ENCODE peak calls at places on chromosomes 3 and 15, in seven cellular contexts. One of them, this sample, is unnamed.

GRCh38 chr15:57914350-57915055 is 151.0 kb downstream of the ALDH1A2 start:
- DNase-seq in OCI-LY7: no peak
- DNase-seq in hepatocyte: peak; percentile 16
- DNase-seq in SK-N-SH: no peak
- DNase-seq in mammary epithelial cell: no peak
- DNase-seq in GM23248: no peak
- DNase-seq in GM12878: no peak
- DNase-seq in this sample: no peak

GRCh38 chr3:79843180-79843579 is 75.4 kb upstream of the ROBO1 start:
- DNase-seq in hepatocyte: no peak
- DNase-seq in GM23248: no peak
- DNase-seq in OCI-LY7: no peak
- DNase-seq in mammary epithelial cell: no peak
- DNase-seq in GM12878: no peak
- DNase-seq in SK-N-SH: no peak
- DNase-seq in this sample: no peak

GRCh38 chr15:94671845-94672524 is 440.6 kb downstream of the MCTP2 start:
- DNase-seq in GM23248: peak; percentile 2
- DNase-seq in SK-N-SH: no peak
- DNase-seq in hepatocyte: peak; percentile 70
- DNase-seq in OCI-LY7: no peak
- DNase-seq in mammary epithelial cell: no peak
- DNase-seq in GM12878: no peak
- DNase-seq in this sample: peak; percentile 83

GRCh38 chr3:196332168-196332567 is 6.0 kb downstream of the TM4SF19 start:
- DNase-seq in mammary epithelial cell: no peak
- DNase-seq in SK-N-SH: no peak
- DNase-seq in GM23248: no peak
- DNase-seq in hepatocyte: no peak
- DNase-seq in GM12878: no peak
- DNase-seq in OCI-LY7: no peak
- DNase-seq in this sample: no peak

GRCh38 chr3:111616417-111617105 is 21.4 kb upstream of the ZBED2 start:
- DNase-seq in GM12878: no peak
- DNase-seq in hepatocyte: peak; percentile 9
- DNase-seq in GM23248: peak; percentile 52
- DNase-seq in OCI-LY7: peak; percentile 2
- DNase-seq in mammary epithelial cell: peak; percentile 65
- DNase-seq in SK-N-SH: no peak
- DNase-seq in this sample: no peak

GRCh38 chr3:99509224-99509623 is 129.2 kb upstream of the COL8A1 start:
- DNase-seq in hepatocyte: no peak
- DNase-seq in mammary epithelial cell: no peak
- DNase-seq in GM23248: peak; percentile 56
- DNase-seq in SK-N-SH: no peak
- DNase-seq in OCI-LY7: no peak
- DNase-seq in GM12878: no peak
- DNase-seq in this sample: peak; percentile 99

GRCh38 chr15:69304176-69304533 is 5.4 kb downstream of the PAQR5 start:
- DNase-seq in GM12878: no peak
- DNase-seq in hepatocyte: peak; percentile 67
- DNase-seq in mammary epithelial cell: peak; percentile 81
- DNase-seq in GM23248: peak; percentile 96
- DNase-seq in OCI-LY7: no peak
- DNase-seq in SK-N-SH: no peak
- DNase-seq in this sample: peak; percentile 88

GRCh38 chr3:128348805-128349531 is 117.7 kb downstream of the DNAJB8 start:
- DNase-seq in GM23248: peak; percentile 19
- DNase-seq in SK-N-SH: peak; percentile 78
- DNase-seq in OCI-LY7: peak; percentile 54
- DNase-seq in mammary epithelial cell: no peak
- DNase-seq in hepatocyte: no peak
- DNase-seq in GM12878: no peak
- DNase-seq in this sample: no peak

GRCh38 chr3:118530350-118530922 is 504.2 kb downstream of the IGSF11 start:
- DNase-seq in mammary epithelial cell: no peak
- DNase-seq in GM23248: no peak
- DNase-seq in SK-N-SH: no peak
- DNase-seq in OCI-LY7: no peak
- DNase-seq in GM12878: no peak
- DNase-seq in hepatocyte: no peak
- DNase-seq in this sample: no peak

GRCh38 chr3:161852744-161853143 is 356.1 kb downstream of the OTOL1 start:
- DNase-seq in GM23248: no peak
- DNase-seq in GM12878: no peak
- DNase-seq in OCI-LY7: no peak
- DNase-seq in SK-N-SH: no peak
- DNase-seq in hepatocyte: peak; percentile 7
- DNase-seq in mammary epithelial cell: no peak
- DNase-seq in this sample: no peak

GRCh38 chr3:76107935-76108570 is 322.7 kb upstream of the ZNF717 start:
- DNase-seq in GM12878: no peak
- DNase-seq in OCI-LY7: peak; percentile 14
- DNase-seq in mammary epithelial cell: peak; percentile 27
- DNase-seq in GM23248: peak; percentile 71
- DNase-seq in hepatocyte: peak; percentile 42
- DNase-seq in SK-N-SH: peak; percentile 48
- DNase-seq in this sample: peak; percentile 78

GRCh38 chr15:74763416-74763815 is 14.8 kb downstream of the CYP1A2 start:
- DNase-seq in mammary epithelial cell: peak; percentile 35
- DNase-seq in GM23248: no peak
- DNase-seq in hepatocyte: peak; percentile 29
- DNase-seq in SK-N-SH: no peak
- DNase-seq in GM12878: no peak
- DNase-seq in OCI-LY7: no peak
- DNase-seq in this sample: no peak

GRCh38 chr3:97359958-97360357 is 404.6 kb upstream of the ARL6 start:
- DNase-seq in OCI-LY7: no peak
- DNase-seq in GM12878: no peak
- DNase-seq in hepatocyte: no peak
- DNase-seq in mammary epithelial cell: no peak
- DNase-seq in SK-N-SH: no peak
- DNase-seq in GM23248: no peak
- DNase-seq in this sample: no peak

GRCh38 chr3:23685484-23686258 is 120.1 kb upstream of the UBE2E1 start:
- DNase-seq in hepatocyte: peak; percentile 83
- DNase-seq in GM12878: no peak
- DNase-seq in mammary epithelial cell: peak; percentile 100
- DNase-seq in OCI-LY7: no peak
- DNase-seq in GM23248: peak; percentile 98
- DNase-seq in SK-N-SH: peak; percentile 65
- DNase-seq in this sample: peak; percentile 98

GRCh38 chr15:81024891-81025290 is 24.2 kb downstream of the TLNRD1 start:
- DNase-seq in GM12878: no peak
- DNase-seq in SK-N-SH: no peak
- DNase-seq in hepatocyte: no peak
- DNase-seq in OCI-LY7: no peak
- DNase-seq in mammary epithelial cell: no peak
- DNase-seq in GM23248: no peak
- DNase-seq in this sample: no peak
- H2AFZ ChIP-seq in GM12878: no peak overlapping the region
- H2AFZ ChIP-seq in SK-N-SH: no peak overlapping the region
- H2AFZ ChIP-seq in hepatocyte: peak overlapping the region; percentile 26
- H2AFZ ChIP-seq in OCI-LY7: no peak overlapping the region
- H2AFZ ChIP-seq in mammary epithelial cell: no peak overlapping the region
- H2AFZ ChIP-seq in GM23248: no peak overlapping the region
- H2AFZ ChIP-seq in this sample: no peak overlapping the region

GRCh38 chr3:136279092-136279491 is 29.0 kb downstream of the PCCB start:
- DNase-seq in mammary epithelial cell: no peak
- DNase-seq in hepatocyte: no peak
- DNase-seq in OCI-LY7: no peak
- DNase-seq in GM12878: no peak
- DNase-seq in SK-N-SH: no peak
- DNase-seq in GM23248: no peak
- DNase-seq in this sample: no peak

GRCh38 chr3:136277634-136278033 is 27.5 kb downstream of the PCCB start:
- DNase-seq in mammary epithelial cell: peak; percentile 30
- DNase-seq in GM23248: no peak
- DNase-seq in SK-N-SH: no peak
- DNase-seq in hepatocyte: no peak
- DNase-seq in GM12878: no peak
- DNase-seq in OCI-LY7: no peak
- DNase-seq in this sample: no peak

GRCh38 chr3:136277115-136277514 is 27.0 kb downstream of the PCCB start:
- DNase-seq in SK-N-SH: no peak
- DNase-seq in GM23248: no peak
- DNase-seq in mammary epithelial cell: no peak
- DNase-seq in OCI-LY7: no peak
- DNase-seq in hepatocyte: no peak
- DNase-seq in GM12878: no peak
- DNase-seq in this sample: no peak

GRCh38 chr3:136280961-136281360 is 30.8 kb downstream of the PCCB start:
- DNase-seq in SK-N-SH: no peak
- DNase-seq in GM12878: no peak
- DNase-seq in GM23248: no peak
- DNase-seq in OCI-LY7: no peak
- DNase-seq in mammary epithelial cell: no peak
- DNase-seq in hepatocyte: no peak
- DNase-seq in this sample: no peak

DNA sequence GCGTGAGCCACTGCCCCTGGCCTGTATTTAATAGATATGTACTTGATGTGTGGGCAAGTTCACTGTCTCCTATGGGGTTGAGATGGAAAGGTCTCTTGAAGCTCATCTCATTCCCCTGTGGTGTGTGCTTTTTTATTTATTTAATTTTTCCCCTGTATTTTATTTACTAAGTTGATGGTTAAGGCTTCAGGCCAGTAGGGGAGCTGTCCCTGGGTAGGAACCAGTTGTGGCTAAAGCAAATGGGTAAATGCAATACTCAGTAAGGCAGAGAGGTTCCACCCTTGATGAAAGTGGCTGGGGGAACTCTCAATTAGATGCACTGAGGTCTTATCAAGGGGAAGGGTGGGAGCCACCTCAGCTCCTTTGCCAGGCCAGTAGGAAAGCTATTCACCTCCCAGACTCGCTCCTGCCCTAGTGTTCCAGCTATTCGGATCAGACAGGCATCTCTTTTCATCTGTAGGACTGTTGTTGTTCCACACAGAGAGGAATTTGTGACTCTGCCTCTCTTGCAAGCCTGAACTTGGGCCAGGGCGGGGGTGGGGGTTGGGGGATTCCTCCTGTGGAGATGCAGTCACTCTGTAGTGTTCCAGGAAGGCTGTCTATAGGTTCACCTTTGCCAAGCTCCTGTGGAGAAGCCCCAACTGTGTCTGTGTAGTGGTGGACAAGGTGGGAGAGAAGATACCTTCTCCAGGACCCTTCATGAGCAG is 26.1 kb downstream of the PCCB start:
- DNase-seq in hepatocyte: no peak
- DNase-seq in GM23248: no peak
- DNase-seq in OCI-LY7: no peak
- DNase-seq in GM12878: no peak
- DNase-seq in mammary epithelial cell: peak; percentile 76
- DNase-seq in SK-N-SH: no peak
- DNase-seq in this sample: peak; percentile 18
- H3K9me3 ChIP-seq in hepatocyte: peaks cover 7% of the 10 kb centered on the region
- H3K9me3 ChIP-seq in GM23248: peaks cover 4% of the 10 kb centered on the region
- H3K9me3 ChIP-seq in OCI-LY7: peaks cover 21% of the 10 kb centered on the region
- H3K9me3 ChIP-seq in GM12878: no peaks in the 10 kb centered on the region
- H3K9me3 ChIP-seq in mammary epithelial cell: peaks cover 3% of the 10 kb centered on the region
- H3K9me3 ChIP-seq in SK-N-SH: peaks cover 19% of the 10 kb centered on the region
- H3K9me3 ChIP-seq in this sample: no peaks in the 10 kb centered on the region

DNA sequence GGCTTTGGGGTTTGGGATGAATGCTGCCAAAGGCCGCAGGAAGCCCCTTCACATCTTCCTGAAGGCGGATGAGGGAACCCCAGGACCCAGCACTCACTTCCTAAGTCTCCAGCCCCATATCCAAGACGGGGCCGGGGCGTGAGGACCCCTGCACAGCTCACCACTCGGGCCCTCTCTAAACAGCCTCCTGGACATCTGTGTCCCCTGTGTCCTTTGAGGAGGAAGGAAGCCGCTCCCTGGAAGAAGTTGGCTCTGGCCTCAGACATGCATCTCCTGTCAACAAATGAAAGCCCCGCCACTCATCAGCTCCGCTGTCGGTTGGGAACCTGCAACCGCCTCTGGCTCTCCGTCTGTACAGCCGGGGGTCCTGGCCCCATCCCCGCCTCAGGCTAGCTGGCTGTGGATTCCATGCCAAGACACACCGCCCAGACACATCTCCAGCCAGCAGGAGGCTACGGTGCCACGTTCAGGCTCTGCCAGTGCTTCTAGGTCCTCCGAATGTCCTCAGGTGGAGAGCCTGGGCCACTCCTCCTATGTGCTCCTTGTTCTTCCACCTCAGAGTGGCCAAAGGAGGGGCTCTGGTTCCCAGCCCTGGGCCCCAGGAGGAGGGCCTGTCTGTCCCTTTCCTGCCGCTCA is 140.0 kb upstream of the MEF2A start:
- DNase-seq in mammary epithelial cell: peak; percentile 24
- DNase-seq in hepatocyte: no peak
- DNase-seq in SK-N-SH: no peak
- DNase-seq in OCI-LY7: no peak
- DNase-seq in GM23248: no peak
- DNase-seq in GM12878: no peak
- DNase-seq in this sample: no peak
- H2AFZ ChIP-seq in mammary epithelial cell: peak overlapping the region; percentile 86
- H2AFZ ChIP-seq in hepatocyte: no peak overlapping the region
- H2AFZ ChIP-seq in SK-N-SH: peak overlapping the region; percentile 79
- H2AFZ ChIP-seq in OCI-LY7: no peak overlapping the region
- H2AFZ ChIP-seq in GM23248: peak overlapping the region; percentile 78
- H2AFZ ChIP-seq in GM12878: peak overlapping the region; percentile 54
- H2AFZ ChIP-seq in this sample: no peak overlapping the region

DNA sequence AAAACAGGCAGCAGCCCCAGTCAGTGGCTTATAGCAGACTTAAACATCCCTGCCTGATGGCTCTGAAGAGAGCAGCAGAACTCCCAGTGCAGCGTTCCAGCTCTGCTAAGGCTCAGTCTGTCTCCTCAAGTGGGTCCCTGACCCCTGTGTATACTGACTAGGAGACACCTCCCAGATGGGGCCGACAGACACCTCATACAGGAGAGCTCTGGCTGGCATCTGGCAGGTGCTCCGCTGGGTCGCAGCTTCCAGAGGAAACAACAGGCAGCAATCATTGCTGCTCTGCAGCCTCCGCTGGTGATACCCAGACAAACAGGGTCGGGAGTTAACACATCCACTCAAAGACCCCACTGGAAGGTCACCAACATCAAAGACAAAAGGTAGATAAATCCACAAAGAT is 93.5 kb downstream of the RFX7 start:
- DNase-seq in SK-N-SH: no peak
- DNase-seq in hepatocyte: no peak
- DNase-seq in OCI-LY7: no peak
- DNase-seq in mammary epithelial cell: no peak
- DNase-seq in GM23248: no peak
- DNase-seq in GM12878: no peak
- DNase-seq in this sample: no peak
- H3K9me3 ChIP-seq in SK-N-SH: no peaks in the 10 kb centered on the region
- H3K9me3 ChIP-seq in hepatocyte: no peaks in the 10 kb centered on the region
- H3K9me3 ChIP-seq in OCI-LY7: no peaks in the 10 kb centered on the region
- H3K9me3 ChIP-seq in mammary epithelial cell: no peaks in the 10 kb centered on the region
- H3K9me3 ChIP-seq in GM23248: no peaks in the 10 kb centered on the region
- H3K9me3 ChIP-seq in GM12878: peaks cover 5% of the 10 kb centered on the region
- H3K9me3 ChIP-seq in this sample: no peaks in the 10 kb centered on the region